ENCODE peak calls at places on chromosome 4, in five cellular contexts. P, Q, S, M and E are unnamed samples.

GRCh38 chr4:68963389-68963788 is 11.8 kb upstream of the UGT2A3 start:
- ATAC-seq in P (no peak), Q (no peak), S (no peak), M (no peak), E (no peak)

GRCh38 chr4:105145059-105145912 is 1.4 kb upstream of the TET2 start:
- ATAC-seq in P (no peak), Q (peak), S (no peak), M (peak), E (peak)

GRCh38 chr4:186627226-186627865 is 72.0 kb upstream of the MTNR1A start:
- ATAC-seq in P (no peak), Q (peak), S (peak), M (no peak), E (no peak)

GRCh38 chr4:131002132-131002531 is 1906.2 kb downstream of the C4orf33 start:
- ATAC-seq in P (no peak), Q (no peak), S (no peak), M (no peak), E (no peak)

GRCh38 chr4:74933562-74934015 is 673 bp downstream of the PARM1 start:
- ATAC-seq in P (no peak), Q (peak), S (no peak), M (peak), E (no peak)

GRCh38 chr4:186192068-186192751 is 843 bp downstream of the CYP4V2 start:
- ATAC-seq in P (peak), Q (peak), S (peak), M (peak), E (peak)

GRCh38 chr4:113328514-113328913 is 279.1 kb downstream of the ANK2 start:
- ATAC-seq in P (peak), Q (peak), S (peak), M (peak), E (no peak)

GRCh38 chr4:6929339-6929734 is 19.7 kb downstream of the TBC1D14 start:
- ATAC-seq in P (no peak), Q (no peak), S (peak), M (no peak), E (no peak)

GRCh38 chr4:105963461-105964400 is 68.5 kb downstream of the NPNT start:
- ATAC-seq in P (peak), Q (no peak), S (no peak), M (no peak), E (no peak)

GRCh38 chr4:25110653-25111329 is 49.5 kb downstream of the SEPSECS start:
- ATAC-seq in P (no peak), Q (no peak), S (no peak), M (no peak), E (no peak)

GRCh38 chr4:67879486-67879885 is 4.3 kb downstream of the TMPRSS11D start:
- ATAC-seq in P (no peak), Q (no peak), S (no peak), M (no peak), E (no peak)

GRCh38 chr4:162685401-162685800 is 481.3 kb downstream of the NAF1 start:
- ATAC-seq in P (no peak), Q (no peak), S (no peak), M (no peak), E (no peak)

GRCh38 chr4:159344877-159345276 is 242.0 kb downstream of the RAPGEF2 start:
- ATAC-seq in P (no peak), Q (no peak), S (no peak), M (no peak), E (no peak)

GRCh38 chr4:43380093-43380492 is 487.6 kb downstream of the GRXCR1 start:
- ATAC-seq in P (no peak), Q (no peak), S (no peak), M (no peak), E (no peak)

GRCh38 chr4:6857009-6857882 is 52.4 kb upstream of the TBC1D14 start:
- ATAC-seq in P (peak), Q (no peak), S (peak), M (no peak), E (peak)

GRCh38 chr4:172601195-172601594 is 567.4 kb upstream of the GALNT7 start:
- ATAC-seq in P (no peak), Q (no peak), S (no peak), M (no peak), E (no peak)

GRCh38 chr4:159428975-159429692 is 326.3 kb downstream of the RAPGEF2 start:
- ATAC-seq in P (no peak), Q (no peak), S (no peak), M (no peak), E (no peak)

GRCh38 chr4:186458050-186458449 is 97.3 kb downstream of the MTNR1A start:
- ATAC-seq in P (no peak), Q (no peak), S (no peak), M (no peak), E (no peak)

GRCh38 chr4:168092176-168092712 is at the start of gene ANXA10:
- ATAC-seq in P (no peak), Q (no peak), S (no peak), M (no peak), E (no peak)

GRCh38 chr4:86993909-86994672 is 59.3 kb downstream of the AFF1 start:
- ATAC-seq in P (peak), Q (no peak), S (peak), M (no peak), E (no peak)

GRCh38 chr4:48449151-48449550 is 34.0 kb upstream of the SLC10A4 start:
- ATAC-seq in P (peak), Q (no peak), S (peak), M (no peak), E (no peak)

GRCh38 chr4:174216935-174217272 is 66.6 kb downstream of the FBXO8 start:
- ATAC-seq in P (no peak), Q (no peak), S (peak), M (no peak), E (no peak)

GRCh38 chr4:168557658-168558057 is 60.8 kb downstream of the PALLD start:
- ATAC-seq in P (no peak), Q (peak), S (no peak), M (no peak), E (no peak)

GRCh38 chr4:108763226-108763593 is 357 bp upstream of the ETNPPL start:
- ATAC-seq in P (peak), Q (no peak), S (peak), M (peak), E (no peak)

GRCh38 chr4:89422441-89422950 is 114.9 kb upstream of the GPRIN3 start:
- ATAC-seq in P (no peak), Q (no peak), S (no peak), M (no peak), E (no peak)

GRCh38 chr4:4693258-4693657 is 151.4 kb upstream of the STX18 start:
- ATAC-seq in P (no peak), Q (peak), S (peak), M (no peak), E (no peak)

GRCh38 chr4:121277194-121278105 is 103.4 kb downstream of the QRFPR start:
- ATAC-seq in P (peak), Q (peak), S (peak), M (no peak), E (no peak)

GRCh38 chr4:177012918-177013545 is 220.3 kb upstream of the VEGFC start:
- ATAC-seq in P (no peak), Q (no peak), S (no peak), M (no peak), E (no peak)

GRCh38 chr4:177016541-177017141 is 223.9 kb upstream of the VEGFC start:
- ATAC-seq in P (no peak), Q (no peak), S (no peak), M (no peak), E (no peak)
- H3K27ac ChIP-seq in P (no peak), Q (no peak), S (no peak), M (no peak), E (no peak)

GRCh38 chr4:120005091-120005490 is 61.6 kb downstream of the MAD2L1 start:
- ATAC-seq in P (no peak), Q (no peak), S (no peak), M (no peak), E (no peak)
- TF ChIP-seq EP300 in P (no peak), Q (no peak), S (no peak), M (no peak), E (no peak)

DNA sequence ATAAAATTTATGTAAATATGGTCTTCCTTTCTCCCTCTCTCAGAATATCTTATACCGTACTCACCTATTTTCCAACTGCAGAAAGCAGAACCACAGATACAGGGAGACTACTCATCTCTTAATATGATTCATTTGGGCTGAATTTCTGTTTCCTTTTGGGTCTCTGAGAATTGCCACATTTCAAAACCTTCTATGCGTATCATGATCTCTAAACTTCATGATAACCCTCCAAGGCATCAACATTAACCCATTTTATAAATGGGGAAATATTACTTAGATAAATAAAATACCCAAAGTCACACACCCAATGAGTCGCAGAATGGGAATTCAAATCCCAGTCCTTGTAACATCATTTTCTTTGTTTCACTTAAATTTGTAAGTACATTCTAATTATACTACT is 16.6 kb upstream of the PRDM8 start:
- ATAC-seq in P (no peak), Q (no peak), S (no peak), M (no peak), E (no peak)
- TF ChIP-seq POLR2AphosphoS5 in P (no peak), Q (no peak), S (no peak), M (no peak), E (no peak)

GRCh38 chr4:102663073-102663472 is 97.7 kb downstream of the MANBA start:
- ATAC-seq in P (no peak), Q (no peak), S (no peak), M (no peak), E (no peak)

GRCh38 chr4:102665527-102665926 is 95.2 kb downstream of the MANBA start:
- ATAC-seq in P (no peak), Q (no peak), S (no peak), M (no peak), E (no peak)
- H3K27ac ChIP-seq in P (no peak), Q (no peak), S (no peak), M (no peak), E (no peak)

GRCh38 chr4:138831943-138832342 is 183.6 kb upstream of the NOCT start:
- ATAC-seq in P (peak), Q (no peak), S (peak), M (no peak), E (no peak)

GRCh38 chr4:138834029-138834428 is 181.6 kb upstream of the NOCT start:
- ATAC-seq in P (no peak), Q (peak), S (no peak), M (no peak), E (no peak)

GRCh38 chr4:138835833-138836521 is 179.6 kb upstream of the NOCT start:
- ATAC-seq in P (peak), Q (peak), S (peak), M (no peak), E (no peak)

GRCh38 chr4:138828926-138829325 is 186.7 kb upstream of the NOCT start:
- ATAC-seq in P (no peak), Q (no peak), S (no peak), M (no peak), E (no peak)

GRCh38 chr4:138832563-138832962 is 183.0 kb upstream of the NOCT start:
- ATAC-seq in P (no peak), Q (peak), S (no peak), M (no peak), E (no peak)
- TF ChIP-seq EP300 in P (no peak), Q (no peak), S (no peak), M (no peak), E (no peak)

DNA sequence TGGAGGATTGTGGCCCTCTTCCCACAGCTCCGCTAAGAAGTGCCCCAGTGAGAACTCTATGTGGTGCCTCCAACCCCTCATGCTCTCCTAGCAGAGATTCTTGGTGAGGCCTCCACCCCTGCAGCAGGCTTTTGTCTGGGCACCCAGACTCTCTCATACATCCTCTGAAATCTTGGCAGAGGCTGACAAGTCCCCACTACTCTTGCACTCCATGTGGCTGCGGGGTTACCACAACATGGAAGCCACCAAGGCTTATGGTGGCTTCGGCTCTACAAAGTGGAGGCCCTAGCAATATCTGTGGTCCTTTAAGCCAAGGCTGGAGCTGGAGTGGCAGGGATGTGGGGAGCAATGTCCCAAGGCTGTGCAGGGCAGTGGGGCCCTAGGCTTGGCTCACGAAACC is 255.2 kb downstream of the COX7B2 start:
- ATAC-seq in P (no peak), Q (no peak), S (no peak), M (no peak), E (no peak)
- TF ChIP-seq POLR2AphosphoS5 in P (no peak), Q (no peak), S (no peak), M (no peak), E (no peak)

GRCh38 chr4:184329235-184330007 is 111.7 kb upstream of the ENPP6 start:
- ATAC-seq in P (no peak), Q (peak), S (no peak), M (no peak), E (no peak)

GRCh38 chr4:184330008-184330400 is 112.3 kb upstream of the ENPP6 start:
- ATAC-seq in P (no peak), Q (peak), S (no peak), M (peak), E (peak)

GRCh38 chr4:184335520-184335919 is 117.8 kb upstream of the ENPP6 start:
- ATAC-seq in P (no peak), Q (no peak), S (no peak), M (no peak), E (no peak)

GRCh38 chr4:184328022-184328736 is 110.5 kb upstream of the ENPP6 start:
- ATAC-seq in P (no peak), Q (peak), S (no peak), M (no peak), E (no peak)

GRCh38 chr4:184331155-184331995 is 113.7 kb upstream of the ENPP6 start:
- ATAC-seq in P (peak), Q (no peak), S (peak), M (peak), E (peak)
- H3K27ac ChIP-seq in P (no peak), Q (peak), S (no peak), M (peak), E (peak)

GRCh38 chr4:128810331-128810870 is 901 bp downstream of the JADE1 start:
- ATAC-seq in P (peak), Q (peak), S (peak), M (no peak), E (no peak)

GRCh38 chr4:128812360-128812958 is 3.0 kb downstream of the JADE1 start:
- ATAC-seq in P (peak), Q (peak), S (peak), M (peak), E (peak)

GRCh38 chr4:128810871-128811570 is 1.5 kb downstream of the JADE1 start:
- ATAC-seq in P (peak), Q (peak), S (peak), M (peak), E (peak)

GRCh38 chr4:128809477-128810330 is at the start of gene JADE1:
- ATAC-seq in P (peak), Q (peak), S (peak), M (peak), E (peak)

DNA sequence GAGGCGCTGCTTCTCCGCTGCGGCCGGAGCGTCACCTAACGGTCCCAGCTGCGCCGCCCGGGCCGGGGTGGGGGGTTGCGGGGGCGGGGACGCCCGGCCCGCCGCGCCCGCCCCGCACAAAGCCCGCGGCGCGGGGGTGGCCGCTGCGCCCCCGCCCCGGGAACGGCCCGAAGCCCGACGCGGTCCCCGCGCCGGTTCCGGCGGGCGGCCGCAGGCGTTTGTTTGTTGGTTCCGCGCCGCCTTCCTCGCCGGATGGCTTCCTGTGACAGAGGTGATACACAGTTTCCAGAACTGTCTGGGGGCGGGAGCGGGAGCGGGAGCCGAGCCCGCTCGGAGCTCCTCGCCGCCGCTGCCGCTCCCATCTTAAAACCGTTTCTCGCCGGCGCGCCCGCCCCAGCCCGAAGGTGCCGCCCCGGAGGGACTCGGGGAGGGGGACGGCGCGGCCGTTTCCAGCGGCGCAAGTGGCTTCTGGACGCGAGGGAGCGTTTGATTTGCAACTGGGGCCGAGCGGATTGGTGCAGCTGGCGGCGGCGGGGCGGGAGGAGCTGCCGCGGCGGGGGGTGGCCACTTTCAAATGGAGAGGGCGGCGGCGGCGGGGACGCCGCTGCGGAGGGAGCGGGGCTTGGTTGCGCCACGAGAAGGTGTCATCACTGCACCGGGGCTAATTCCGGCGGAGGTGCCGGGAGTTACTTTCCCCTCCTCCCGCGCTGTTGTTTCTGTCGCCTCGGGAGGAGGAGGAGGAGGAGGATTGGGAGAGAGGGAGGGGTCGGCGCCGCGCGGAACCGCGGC is 2.3 kb downstream of the JADE1 start:
- ATAC-seq in P (peak), Q (peak), S (peak), M (peak), E (peak)
- TF ChIP-seq EP300 in P (peak), Q (no peak), S (no peak), M (no peak), E (no peak)

GRCh38 chr4:128056396-128056795 is 4.7 kb upstream of the LARP1B start:
- ATAC-seq in P (no peak), Q (no peak), S (no peak), M (no peak), E (no peak)

GRCh38 chr4:128060130-128060619 is 937 bp upstream of the LARP1B start:
- ATAC-seq in P (no peak), Q (no peak), S (no peak), M (no peak), E (no peak)

GRCh38 chr4:128061566-128062536 is 739 bp downstream of the LARP1B start:
- ATAC-seq in P (peak), Q (peak), S (peak), M (peak), E (peak)

GRCh38 chr4:128060620-128061565 is at the start of gene LARP1B:
- ATAC-seq in P (peak), Q (peak), S (peak), M (peak), E (peak)
- TF ChIP-seq POLR2AphosphoS5 in P (peak), Q (peak), S (peak), M (peak), E (peak)